ENCODE peak calls at places on chromosomes 3 and 15, in six cellular contexts. I is HS-5; A is sigmoid colon; X is natural killer cell treated with Interleukin-12 subunit alpha and Interleukin-12 subunit beta and Interleukin-15 and Interleukin-18, amount 100 ng/mL, for 72 hours; K is GM12891; M is GM23338. E is an unnamed sample.

GRCh38 chr15:64013179-64014043 is 32.9 kb downstream of the DAPK2 start:
- DNase-seq in I (no peak), A (no peak), X (no peak), K (no peak), M (no peak), E (no peak)

GRCh38 chr15:69035205-69035917 is 20.9 kb downstream of the NOX5 start:
- DNase-seq in I (no peak), A (no peak), X (no peak), K (no peak), M (peak), E (peak)

GRCh38 chr3:78645628-78646310 is 1122.0 kb downstream of the ROBO1 start:
- DNase-seq in I (peak), A (no peak), X (no peak), K (no peak), M (peak), E (no peak)

GRCh38 chr15:41982133-41982930 is 10.0 kb upstream of the EHD4 start:
- DNase-seq in I (no peak), A (peak), X (no peak), K (no peak), M (no peak), E (peak)

GRCh38 chr15:78058401-78058935 is 19.0 kb downstream of the TBC1D2B start:
- DNase-seq in I (no peak), A (no peak), X (no peak), K (no peak), M (no peak), E (no peak)

GRCh38 chr15:69340243-69340991 is 41.7 kb downstream of the PAQR5 start:
- DNase-seq in I (no peak), A (no peak), X (no peak), K (no peak), M (no peak), E (no peak)

GRCh38 chr15:83654379-83655236 is 685 bp downstream of the ADAMTSL3 start:
- DNase-seq in I (no peak), A (peak), X (no peak), K (no peak), M (peak), E (peak)

GRCh38 chr15:39781147-39781966 is 1.3 kb downstream of the FSIP1 start:
- DNase-seq in I (no peak), A (no peak), X (no peak), K (no peak), M (no peak), E (no peak)

GRCh38 chr3:14378415-14378814 is 24.0 kb upstream of the SLC6A6 start:
- DNase-seq in I (no peak), A (no peak), X (no peak), K (no peak), M (no peak), E (no peak)

GRCh38 chr15:88450125-88450798 is 16.9 kb downstream of the MRPL46 start:
- DNase-seq in I (no peak), A (peak), X (no peak), K (peak), M (peak), E (no peak)

GRCh38 chr15:53837263-53837662 is 77.8 kb upstream of the WDR72 start:
- DNase-seq in I (no peak), A (no peak), X (no peak), K (no peak), M (peak), E (no peak)

GRCh38 chr15:62756326-62756994 is 286.1 kb upstream of the TPM1 start:
- DNase-seq in I (no peak), A (no peak), X (no peak), K (no peak), M (no peak), E (no peak)

GRCh38 chr3:35784162-35784561 is 144.8 kb downstream of the ARPP21 start:
- DNase-seq in I (no peak), A (no peak), X (no peak), K (no peak), M (no peak), E (no peak)

GRCh38 chr3:149393355-149394165 is 16.1 kb upstream of the TM4SF1 start:
- DNase-seq in I (peak), A (no peak), X (no peak), K (no peak), M (peak), E (peak)